ENCODE peak calls at places on chromosomes 1 and 21, in ten cellular contexts. One of them, this sample, is unnamed. For H3K27me3, the result is how much of the 10 kb centered on the place peaks cover.

GRCh38 chr1:244087021-244087560 is 36.0 kb downstream of the ZBTB18 start:
- DNase-seq in GM23338: no peak
- DNase-seq in SJCRH30: no peak
- DNase-seq in lower lobe of right lung: no peak
- DNase-seq in A673: no peak
- DNase-seq in NT2/D1: no peak
- DNase-seq in dorsolateral prefrontal cortex: no peak
- DNase-seq in AG04450: no peak
- DNase-seq in left ventricle myocardium inferior: no peak
- DNase-seq in GM23248: no peak
- DNase-seq in this sample: no peak

GRCh38 chr1:221187174-221187573 is 307.9 kb downstream of the HLX start:
- DNase-seq in GM23338: no peak
- DNase-seq in SJCRH30: no peak
- DNase-seq in lower lobe of right lung: no peak
- DNase-seq in A673: no peak
- DNase-seq in NT2/D1: no peak
- DNase-seq in dorsolateral prefrontal cortex: no peak
- DNase-seq in AG04450: no peak
- DNase-seq in left ventricle myocardium inferior: no peak
- DNase-seq in GM23248: no peak
- DNase-seq in this sample: no peak

GRCh38 chr21:35021546-35021945 is 27.6 kb downstream of the RUNX1 start:
- DNase-seq in GM23338: no peak
- DNase-seq in SJCRH30: no peak
- DNase-seq in lower lobe of right lung: no peak
- DNase-seq in A673: no peak
- DNase-seq in NT2/D1: no peak
- DNase-seq in dorsolateral prefrontal cortex: no peak
- DNase-seq in AG04450: no peak
- DNase-seq in left ventricle myocardium inferior: no peak
- DNase-seq in GM23248: no peak
- DNase-seq in this sample: no peak

GRCh38 chr1:59178339-59178744 is 118.6 kb upstream of the FGGY start:
- DNase-seq in GM23338: no peak
- DNase-seq in SJCRH30: peak
- DNase-seq in lower lobe of right lung: no peak
- DNase-seq in A673: no peak
- DNase-seq in NT2/D1: no peak
- DNase-seq in dorsolateral prefrontal cortex: no peak
- DNase-seq in AG04450: peak
- DNase-seq in left ventricle myocardium inferior: peak
- DNase-seq in GM23248: peak
- DNase-seq in this sample: peak

GRCh38 chr1:29202584-29203340 is 21.1 kb upstream of the SRSF4 start:
- DNase-seq in GM23338: peak
- DNase-seq in SJCRH30: peak
- DNase-seq in lower lobe of right lung: peak
- DNase-seq in A673: peak
- DNase-seq in NT2/D1: peak
- DNase-seq in dorsolateral prefrontal cortex: peak
- DNase-seq in AG04450: peak
- DNase-seq in left ventricle myocardium inferior: peak
- DNase-seq in GM23248: peak
- DNase-seq in this sample: peak

GRCh38 chr1:181680332-181680731 is 197.0 kb downstream of the CACNA1E start:
- DNase-seq in GM23338: no peak
- DNase-seq in SJCRH30: no peak
- DNase-seq in lower lobe of right lung: no peak
- DNase-seq in A673: no peak
- DNase-seq in NT2/D1: no peak
- DNase-seq in dorsolateral prefrontal cortex: peak
- DNase-seq in AG04450: no peak
- DNase-seq in left ventricle myocardium inferior: no peak
- DNase-seq in GM23248: no peak
- DNase-seq in this sample: no peak

GRCh38 chr21:43341349-43342163 is 85.4 kb downstream of the SIK1 start:
- DNase-seq in GM23338: no peak
- DNase-seq in SJCRH30: peak
- DNase-seq in lower lobe of right lung: no peak
- DNase-seq in A673: no peak
- DNase-seq in NT2/D1: no peak
- DNase-seq in dorsolateral prefrontal cortex: no peak
- DNase-seq in AG04450: no peak
- DNase-seq in left ventricle myocardium inferior: peak
- DNase-seq in GM23248: no peak
- DNase-seq in this sample: peak

GRCh38 chr1:59505596-59506028 is 208.7 kb downstream of the FGGY start:
- DNase-seq in GM23338: no peak
- DNase-seq in SJCRH30: peak
- DNase-seq in lower lobe of right lung: no peak
- DNase-seq in A673: peak
- DNase-seq in NT2/D1: no peak
- DNase-seq in dorsolateral prefrontal cortex: no peak
- DNase-seq in AG04450: no peak
- DNase-seq in left ventricle myocardium inferior: no peak
- DNase-seq in GM23248: peak
- DNase-seq in this sample: peak

GRCh38 chr1:62882161-62882560 is 98.2 kb downstream of the ATG4C start:
- DNase-seq in GM23338: no peak
- DNase-seq in SJCRH30: peak
- DNase-seq in lower lobe of right lung: no peak
- DNase-seq in A673: no peak
- DNase-seq in NT2/D1: no peak
- DNase-seq in dorsolateral prefrontal cortex: no peak
- DNase-seq in AG04450: no peak
- DNase-seq in left ventricle myocardium inferior: no peak
- DNase-seq in GM23248: no peak
- DNase-seq in this sample: no peak

GRCh38 chr1:56535949-56536348 is 43.4 kb downstream of the PLPP3 start:
- DNase-seq in GM23338: no peak
- DNase-seq in SJCRH30: no peak
- DNase-seq in lower lobe of right lung: no peak
- DNase-seq in A673: no peak
- DNase-seq in NT2/D1: no peak
- DNase-seq in dorsolateral prefrontal cortex: no peak
- DNase-seq in AG04450: no peak
- DNase-seq in left ventricle myocardium inferior: peak
- DNase-seq in GM23248: no peak
- DNase-seq in this sample: no peak

GRCh38 chr1:206114692-206115430 is 2.3 kb downstream of the AVPR1B start:
- DNase-seq in GM23338: no peak
- DNase-seq in SJCRH30: no peak
- DNase-seq in lower lobe of right lung: no peak
- DNase-seq in A673: no peak
- DNase-seq in NT2/D1: no peak
- DNase-seq in dorsolateral prefrontal cortex: no peak
- DNase-seq in AG04450: no peak
- DNase-seq in left ventricle myocardium inferior: no peak
- DNase-seq in GM23248: no peak
- DNase-seq in this sample: no peak

GRCh38 chr1:62131093-62131725 is 63.4 kb upstream of the L1TD1 start:
- DNase-seq in GM23338: peak
- DNase-seq in SJCRH30: peak
- DNase-seq in lower lobe of right lung: no peak
- DNase-seq in A673: peak
- DNase-seq in NT2/D1: peak
- DNase-seq in dorsolateral prefrontal cortex: peak
- DNase-seq in AG04450: peak
- DNase-seq in left ventricle myocardium inferior: no peak
- DNase-seq in GM23248: peak
- DNase-seq in this sample: peak

GRCh38 chr1:18396247-18396646 is 84.5 kb upstream of the KLHDC7A start:
- DNase-seq in GM23338: no peak
- DNase-seq in SJCRH30: no peak
- DNase-seq in lower lobe of right lung: no peak
- DNase-seq in A673: no peak
- DNase-seq in NT2/D1: no peak
- DNase-seq in dorsolateral prefrontal cortex: no peak
- DNase-seq in AG04450: no peak
- DNase-seq in left ventricle myocardium inferior: no peak
- DNase-seq in GM23248: peak
- DNase-seq in this sample: no peak

GRCh38 chr1:246063013-246063616 is 444.0 kb downstream of the SMYD3 start:
- DNase-seq in GM23338: no peak
- DNase-seq in SJCRH30: no peak
- DNase-seq in lower lobe of right lung: no peak
- DNase-seq in A673: no peak
- DNase-seq in NT2/D1: no peak
- DNase-seq in dorsolateral prefrontal cortex: no peak
- DNase-seq in AG04450: no peak
- DNase-seq in left ventricle myocardium inferior: no peak
- DNase-seq in GM23248: no peak
- DNase-seq in this sample: no peak

GRCh38 chr1:218659911-218660677 is 315.0 kb downstream of the TGFB2 start:
- DNase-seq in GM23338: no peak
- DNase-seq in SJCRH30: no peak
- DNase-seq in lower lobe of right lung: no peak
- DNase-seq in A673: no peak
- DNase-seq in NT2/D1: no peak
- DNase-seq in dorsolateral prefrontal cortex: no peak
- DNase-seq in AG04450: no peak
- DNase-seq in left ventricle myocardium inferior: no peak
- DNase-seq in GM23248: peak
- DNase-seq in this sample: peak

GRCh38 chr1:143660354-143660941 is 311.3 kb downstream of the FAM72C start:
- DNase-seq in GM23338: no peak
- DNase-seq in SJCRH30: no peak
- DNase-seq in lower lobe of right lung: no peak
- DNase-seq in A673: no peak
- DNase-seq in NT2/D1: no peak
- DNase-seq in dorsolateral prefrontal cortex: no peak
- DNase-seq in AG04450: no peak
- DNase-seq in left ventricle myocardium inferior: no peak
- DNase-seq in GM23248: no peak
- DNase-seq in this sample: no peak
- H3K27me3 ChIP-seq in GM23338: under half
- H3K27me3 ChIP-seq in SJCRH30: under half
- H3K27me3 ChIP-seq in lower lobe of right lung: half or more
- H3K27me3 ChIP-seq in A673: half or more
- H3K27me3 ChIP-seq in NT2/D1: under half
- H3K27me3 ChIP-seq in dorsolateral prefrontal cortex: under half
- H3K27me3 ChIP-seq in AG04450: under half
- H3K27me3 ChIP-seq in left ventricle myocardium inferior: half or more
- H3K27me3 ChIP-seq in GM23248: under half
- H3K27me3 ChIP-seq in this sample: half or more

GRCh38 chr1:114231301-114231700 is 77.6 kb upstream of the SYT6 start:
- DNase-seq in GM23338: no peak
- DNase-seq in SJCRH30: no peak
- DNase-seq in lower lobe of right lung: no peak
- DNase-seq in A673: no peak
- DNase-seq in NT2/D1: no peak
- DNase-seq in dorsolateral prefrontal cortex: no peak
- DNase-seq in AG04450: no peak
- DNase-seq in left ventricle myocardium inferior: no peak
- DNase-seq in GM23248: no peak
- DNase-seq in this sample: no peak
- H3K27me3 ChIP-seq in GM23338: under half
- H3K27me3 ChIP-seq in SJCRH30: under half
- H3K27me3 ChIP-seq in lower lobe of right lung: under half
- H3K27me3 ChIP-seq in A673: under half
- H3K27me3 ChIP-seq in NT2/D1: under half
- H3K27me3 ChIP-seq in dorsolateral prefrontal cortex: under half
- H3K27me3 ChIP-seq in AG04450: under half
- H3K27me3 ChIP-seq in left ventricle myocardium inferior: under half
- H3K27me3 ChIP-seq in GM23248: under half
- H3K27me3 ChIP-seq in this sample: under half

GRCh38 chr21:45560106-45561021 is 18.1 kb upstream of the SLC19A1 start:
- DNase-seq in GM23338: no peak
- DNase-seq in SJCRH30: no peak
- DNase-seq in lower lobe of right lung: peak
- DNase-seq in A673: no peak
- DNase-seq in NT2/D1: no peak
- DNase-seq in dorsolateral prefrontal cortex: no peak
- DNase-seq in AG04450: no peak
- DNase-seq in left ventricle myocardium inferior: peak
- DNase-seq in GM23248: no peak
- DNase-seq in this sample: no peak
- H3K27me3 ChIP-seq in GM23338: under half
- H3K27me3 ChIP-seq in SJCRH30: under half
- H3K27me3 ChIP-seq in lower lobe of right lung: under half
- H3K27me3 ChIP-seq in A673: under half
- H3K27me3 ChIP-seq in NT2/D1: under half
- H3K27me3 ChIP-seq in dorsolateral prefrontal cortex: under half
- H3K27me3 ChIP-seq in AG04450: under half
- H3K27me3 ChIP-seq in left ventricle myocardium inferior: half or more
- H3K27me3 ChIP-seq in GM23248: under half
- H3K27me3 ChIP-seq in this sample: half or more

DNA sequence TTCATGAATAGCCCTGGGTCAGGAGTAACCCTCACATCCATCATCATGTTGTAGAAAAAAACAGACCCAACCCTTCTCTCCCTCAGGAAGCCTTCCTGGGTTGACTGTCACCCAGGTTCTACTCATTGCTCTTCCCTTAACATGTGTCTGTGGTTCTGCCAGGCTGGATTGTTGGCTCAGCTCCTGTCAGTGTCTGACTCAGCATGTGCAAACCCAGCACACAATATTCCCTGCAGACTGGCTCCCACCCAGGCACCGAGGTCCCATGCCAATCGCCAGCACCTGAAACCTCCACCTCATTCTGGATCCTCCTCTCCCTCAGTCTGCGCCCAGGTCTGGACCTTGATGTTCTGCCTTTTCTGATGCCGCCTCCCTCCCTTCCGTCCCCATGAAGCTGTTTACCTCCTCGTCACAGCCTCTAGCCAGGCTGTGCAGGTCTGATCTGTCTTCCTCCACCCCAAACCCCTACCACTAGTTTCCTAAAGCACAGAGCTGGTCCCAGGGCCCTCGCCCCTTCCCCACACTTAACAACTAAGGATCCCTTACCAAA is 4.3 kb upstream of the S100A8 start:
- DNase-seq in GM23338: no peak
- DNase-seq in SJCRH30: no peak
- DNase-seq in lower lobe of right lung: no peak
- DNase-seq in A673: no peak
- DNase-seq in NT2/D1: no peak
- DNase-seq in dorsolateral prefrontal cortex: no peak
- DNase-seq in AG04450: no peak
- DNase-seq in left ventricle myocardium inferior: peak
- DNase-seq in GM23248: peak
- DNase-seq in this sample: no peak
- H3K27me3 ChIP-seq in GM23338: under half
- H3K27me3 ChIP-seq in SJCRH30: under half
- H3K27me3 ChIP-seq in lower lobe of right lung: under half
- H3K27me3 ChIP-seq in A673: half or more
- H3K27me3 ChIP-seq in NT2/D1: under half
- H3K27me3 ChIP-seq in dorsolateral prefrontal cortex: under half
- H3K27me3 ChIP-seq in AG04450: under half
- H3K27me3 ChIP-seq in left ventricle myocardium inferior: under half
- H3K27me3 ChIP-seq in GM23248: under half
- H3K27me3 ChIP-seq in this sample: half or more

GRCh38 chr1:37636435-37636834 is 1.7 kb upstream of the RSPO1 start:
- DNase-seq in GM23338: no peak
- DNase-seq in SJCRH30: no peak
- DNase-seq in lower lobe of right lung: no peak
- DNase-seq in A673: no peak
- DNase-seq in NT2/D1: no peak
- DNase-seq in dorsolateral prefrontal cortex: no peak
- DNase-seq in AG04450: no peak
- DNase-seq in left ventricle myocardium inferior: no peak
- DNase-seq in GM23248: no peak
- DNase-seq in this sample: no peak

GRCh38 chr1:37635309-37635902 is 714 bp upstream of the RSPO1 start:
- DNase-seq in GM23338: no peak
- DNase-seq in SJCRH30: no peak
- DNase-seq in lower lobe of right lung: no peak
- DNase-seq in A673: no peak
- DNase-seq in NT2/D1: no peak
- DNase-seq in dorsolateral prefrontal cortex: no peak
- DNase-seq in AG04450: no peak
- DNase-seq in left ventricle myocardium inferior: no peak
- DNase-seq in GM23248: no peak
- DNase-seq in this sample: no peak

GRCh38 chr1:37641059-37641458 is 6.4 kb upstream of the RSPO1 start:
- DNase-seq in GM23338: no peak
- DNase-seq in SJCRH30: no peak
- DNase-seq in lower lobe of right lung: no peak
- DNase-seq in A673: no peak
- DNase-seq in NT2/D1: no peak
- DNase-seq in dorsolateral prefrontal cortex: no peak
- DNase-seq in AG04450: no peak
- DNase-seq in left ventricle myocardium inferior: no peak
- DNase-seq in GM23248: no peak
- DNase-seq in this sample: no peak
- H3K27me3 ChIP-seq in GM23338: half or more
- H3K27me3 ChIP-seq in SJCRH30: under half
- H3K27me3 ChIP-seq in lower lobe of right lung: under half
- H3K27me3 ChIP-seq in A673: half or more
- H3K27me3 ChIP-seq in NT2/D1: half or more
- H3K27me3 ChIP-seq in dorsolateral prefrontal cortex: under half
- H3K27me3 ChIP-seq in AG04450: under half
- H3K27me3 ChIP-seq in left ventricle myocardium inferior: half or more
- H3K27me3 ChIP-seq in GM23248: under half
- H3K27me3 ChIP-seq in this sample: half or more

This sample was measured in mesenchymal stem cell.